ENCODE peak calls at places on chromosomes 16 and 17, in six cellular contexts. H, F, S, W, R and E are unnamed samples. For H3K4me1, the result is how much of the 10 kb centered on the place peaks cover.

GRCh38 chr17:4204676-4205075 is 59.1 kb downstream of the ANKFY1 start:
- DNase-seq in H (peak), F (peak), S (no peak), W (peak), R (no peak), E (peak)

GRCh38 chr16:25089346-25089745 is 22.2 kb upstream of the LCMT1 start:
- DNase-seq in H (peak), F (no peak), S (no peak), W (no peak), R (peak), E (no peak)

GRCh38 chr16:35506018-35506897 is 2046.8 kb downstream of the TP53TG3F start:
- DNase-seq in H (no peak), F (no peak), S (no peak), W (no peak), R (no peak), E (no peak)

GRCh38 chr16:70715113-70715711 is 29.4 kb upstream of the MTSS2 start:
- DNase-seq in H (peak), F (no peak), S (no peak), W (peak), R (peak), E (peak)

GRCh38 chr16:31141489-31142108 is 6.1 kb upstream of the PRSS8 start:
- DNase-seq in H (no peak), F (no peak), S (no peak), W (peak), R (no peak), E (peak)

GRCh38 chr16:31198207-31198882 is 4.2 kb downstream of the PYCARD start:
- DNase-seq in H (no peak), F (no peak), S (no peak), W (no peak), R (no peak), E (no peak)

GRCh38 chr16:59950431-59950830 is 1216.3 kb upstream of the GOT2 start:
- DNase-seq in H (no peak), F (no peak), S (no peak), W (peak), R (peak), E (no peak)

GRCh38 chr17:9615486-9615885 is 29.8 kb upstream of the USP43 start:
- DNase-seq in H (no peak), F (no peak), S (no peak), W (no peak), R (no peak), E (no peak)

GRCh38 chr16:24524855-24525652 is 14.3 kb upstream of the RBBP6 start:
- DNase-seq in H (no peak), F (no peak), S (no peak), W (no peak), R (no peak), E (no peak)

DNA sequence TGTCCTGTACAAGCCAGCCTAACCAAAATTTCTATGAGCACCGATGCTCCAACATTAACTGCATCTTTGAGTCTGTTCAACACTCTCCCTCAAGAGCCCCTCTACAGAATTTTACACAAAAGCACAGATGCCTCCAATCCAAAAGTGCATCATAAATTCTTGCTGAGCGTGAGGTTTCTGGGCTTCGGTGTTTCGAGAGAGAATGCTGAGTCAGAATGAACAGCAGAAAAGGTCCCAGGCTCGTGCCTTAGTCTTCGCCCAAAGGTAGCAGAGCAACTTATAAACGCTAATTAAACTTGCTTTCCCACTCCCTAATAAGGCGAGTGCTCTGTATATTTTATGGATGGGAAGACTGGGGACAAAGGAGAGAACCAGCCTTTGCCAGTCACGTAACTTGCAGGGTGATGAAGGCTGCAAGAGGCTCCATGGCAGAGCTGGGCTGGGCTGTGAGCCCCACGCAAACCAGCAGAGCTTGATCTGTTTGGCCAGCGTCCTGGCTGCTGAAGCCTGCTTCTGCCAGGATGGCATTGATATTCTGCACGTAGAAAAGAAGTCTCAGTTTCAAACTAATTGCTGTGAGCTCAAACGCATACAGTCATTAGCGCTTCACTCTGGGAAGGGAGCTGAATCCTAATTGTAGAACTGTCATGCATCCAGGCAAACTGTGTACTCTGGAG is 138.5 kb downstream of the DNAH9 start:
- DNase-seq in H (no peak), F (no peak), S (no peak), W (no peak), R (no peak), E (no peak)
- TF ChIP-seq CTCF in H (no peak), F (no peak), S (no peak), W (no peak), R (no peak), E (no peak)

DNA sequence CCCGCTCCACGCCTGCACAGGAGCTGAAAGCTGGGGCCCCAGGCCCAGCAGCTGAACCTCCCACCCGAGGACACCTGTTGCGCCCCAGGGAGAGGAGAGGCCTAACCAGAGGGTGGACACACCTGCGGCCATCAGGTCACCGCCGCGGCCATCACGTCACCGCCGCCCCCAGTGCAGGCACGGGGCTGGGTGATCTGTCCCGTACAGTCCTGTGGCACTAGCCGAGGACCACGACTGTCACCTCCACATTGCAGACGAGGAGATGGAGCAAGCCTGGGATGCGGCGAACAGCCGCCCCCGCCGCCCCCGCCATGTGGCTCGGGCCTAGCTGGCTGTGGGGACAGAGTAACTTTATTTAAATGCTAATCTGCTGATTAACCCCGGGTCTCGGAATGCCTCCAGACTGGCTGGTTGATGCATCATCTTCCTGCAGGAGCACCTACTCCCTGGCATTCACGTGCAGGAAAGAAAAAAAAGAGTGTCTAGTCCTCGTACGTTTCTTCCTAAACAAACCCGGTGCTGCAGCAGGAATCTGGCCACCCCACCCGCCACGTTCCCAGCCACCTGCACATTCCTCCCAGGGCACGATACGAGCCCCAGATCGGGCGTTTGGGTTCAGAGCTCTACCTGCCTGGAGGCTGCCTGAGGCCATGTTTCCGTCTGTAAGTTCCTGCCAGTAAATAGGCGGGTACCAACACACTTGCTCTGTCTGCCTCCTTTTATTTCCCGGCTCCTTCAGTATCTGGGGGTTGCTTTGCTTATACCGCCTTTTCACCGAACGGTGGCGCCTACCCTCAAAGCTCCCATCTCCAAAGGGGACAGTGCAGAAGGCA is 29.9 kb downstream of the PIEZO1 start:
- DNase-seq in H (no peak), F (no peak), S (peak), W (peak), R (peak), E (no peak)
- H3K4me1 ChIP-seq in H (under half), F (under half), S (under half), W (under half), R (under half), E (under half)

GRCh38 chr17:75637143-75637538 is 3.9 kb downstream of the SMIM5 start:
- DNase-seq in H (peak), F (no peak), S (no peak), W (no peak), R (no peak), E (no peak)

GRCh38 chr17:75634754-75635609 is 1.7 kb downstream of the SMIM5 start:
- DNase-seq in H (no peak), F (no peak), S (no peak), W (no peak), R (no peak), E (no peak)

GRCh38 chr17:75634376-75634740 is 1.1 kb downstream of the SMIM5 start:
- DNase-seq in H (no peak), F (no peak), S (no peak), W (no peak), R (no peak), E (no peak)

GRCh38 chr17:75636381-75637142 is 3.3 kb downstream of the SMIM5 start:
- DNase-seq in H (no peak), F (no peak), S (no peak), W (no peak), R (no peak), E (no peak)

GRCh38 chr17:75635610-75636202 is 2.5 kb downstream of the SMIM5 start:
- DNase-seq in H (peak), F (no peak), S (no peak), W (no peak), R (no peak), E (no peak)
- TF ChIP-seq CTCF in H (no peak), F (no peak), S (no peak), W (no peak), R (no peak), E (no peak)

GRCh38 chr17:38745545-38745944 is 2.6 kb downstream of the PCGF2 start:
- DNase-seq in H (no peak), F (peak), S (peak), W (no peak), R (no peak), E (peak)
- H3K4me1 ChIP-seq in H (half or more), F (half or more), S (half or more), W (under half), R (under half), E (under half)

GRCh38 chr17:47894498-47895253 is 1.4 kb upstream of the SP2 start:
- DNase-seq in H (no peak), F (no peak), S (peak), W (no peak), R (peak), E (no peak)
- TF ChIP-seq CTCF in H (no peak), F (no peak), S (peak), W (no peak), R (no peak), E (no peak)

GRCh38 chr17:74769856-74770497 is 6.2 kb downstream of the NAT9 start:
- DNase-seq in H (no peak), F (no peak), S (no peak), W (no peak), R (no peak), E (no peak)
- H3K4me1 ChIP-seq in H (under half), F (half or more), S (under half), W (under half), R (under half), E (half or more)

DNA sequence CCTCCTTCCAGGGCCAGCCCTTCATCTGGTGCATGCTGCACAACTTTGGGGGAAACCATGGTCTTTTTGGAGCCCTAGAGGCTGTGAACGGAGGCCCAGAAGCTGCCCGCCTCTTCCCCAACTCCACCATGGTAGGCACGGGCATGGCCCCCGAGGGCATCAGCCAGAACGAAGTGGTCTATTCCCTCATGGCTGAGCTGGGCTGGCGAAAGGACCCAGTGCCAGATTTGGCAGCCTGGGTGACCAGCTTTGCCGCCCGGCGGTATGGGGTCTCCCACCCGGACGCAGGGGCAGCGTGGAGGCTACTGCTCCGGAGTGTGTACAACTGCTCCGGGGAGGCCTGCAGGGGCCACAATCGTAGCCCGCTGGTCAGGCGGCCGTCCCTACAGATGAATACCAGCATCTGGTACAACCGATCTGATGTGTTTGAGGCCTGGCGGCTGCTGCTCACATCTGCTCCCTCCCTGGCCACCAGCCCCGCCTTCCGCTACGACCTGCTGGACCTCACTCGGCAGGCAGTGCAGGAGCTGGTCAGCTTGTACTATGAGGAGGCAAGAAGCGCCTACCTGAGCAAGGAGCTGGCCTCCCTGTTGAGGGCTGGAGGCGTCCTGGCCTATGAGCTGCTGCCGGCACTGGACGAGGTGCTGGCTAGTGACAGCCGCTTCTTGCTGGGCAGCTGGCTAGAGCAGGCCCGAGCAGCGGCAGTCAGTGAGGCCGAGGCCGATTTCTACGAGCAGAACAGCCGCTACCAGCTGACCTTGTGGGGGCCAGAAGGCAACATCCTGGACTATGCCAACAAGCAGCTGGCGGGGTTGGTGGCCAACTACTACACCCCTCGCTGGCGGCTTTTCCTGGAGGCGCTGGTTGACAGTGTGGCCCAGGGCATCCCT is 7.4 kb downstream of the NAGLU start:
- DNase-seq in H (no peak), F (no peak), S (no peak), W (no peak), R (no peak), E (no peak)
- TF ChIP-seq CTCF in H (no peak), F (no peak), S (no peak), W (no peak), R (no peak), E (no peak)

DNA sequence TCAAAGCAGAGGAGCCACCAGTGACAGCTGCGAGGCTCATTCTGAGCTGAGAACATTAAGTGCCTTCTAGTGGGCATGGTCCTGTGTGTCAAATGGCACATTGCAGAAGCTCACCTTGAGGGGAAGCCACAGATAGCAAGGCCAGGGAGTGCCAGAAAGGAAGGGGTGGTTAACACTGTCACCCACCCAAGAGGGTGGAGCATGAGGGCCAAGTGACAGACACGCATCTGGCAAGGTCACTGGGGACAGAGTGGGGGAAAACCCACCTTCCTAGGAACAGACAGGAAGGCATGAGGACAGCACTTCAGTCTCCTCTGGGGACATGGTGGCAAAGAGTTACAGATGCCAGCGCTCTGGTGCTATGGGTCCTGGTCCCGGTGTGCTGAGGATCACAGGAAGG is 22.1 kb downstream of the NUBP1 start:
- DNase-seq in H (no peak), F (no peak), S (no peak), W (no peak), R (no peak), E (no peak)
- H3K4me1 ChIP-seq in H (under half), F (under half), S (under half), W (under half), R (under half), E (under half)